ENCODE peak calls at places on chromosomes 13 and 19, in six cellular contexts. D, M, W, K, I and H are unnamed samples.

GRCh38 chr19:31408460-31409124 is 59.4 kb upstream of the TSHZ3 start:
- DNase-seq in D (no peak), M (peak; percentile 97), W (peak; percentile 64), K (no peak), I (peak; percentile 62), H (peak; percentile 98)

GRCh38 chr13:26707122-26708006 is 53.2 kb downstream of the GPR12 start:
- DNase-seq in D (peak; percentile 14), M (peak; percentile 68), W (peak; percentile 7), K (no peak), I (peak; percentile 10), H (peak; percentile 64)

GRCh38 chr19:6772028-6772865 is at the start of gene VAV1:
- DNase-seq in D (no peak), M (no peak), W (no peak), K (peak; percentile 83), I (no peak), H (no peak)

GRCh38 chr13:97231118-97231831 is 9.1 kb downstream of the MBNL2 start:
- DNase-seq in D (no peak), M (no peak), W (no peak), K (no peak), I (no peak), H (no peak)

GRCh38 chr13:77480071-77480470 is 55.4 kb upstream of the SCEL start:
- DNase-seq in D (no peak), M (peak; percentile 5), W (no peak), K (no peak), I (no peak), H (no peak)

GRCh38 chr13:78241278-78241919 is 322.8 kb upstream of the EDNRB start:
- DNase-seq in D (peak; percentile 0), M (peak; percentile 44), W (peak; percentile 2), K (peak; percentile 53), I (no peak), H (peak; percentile 26)

GRCh38 chr19:23222998-23223652 is 27.1 kb downstream of the ZNF724 start:
- DNase-seq in D (no peak), M (no peak), W (no peak), K (no peak), I (no peak), H (no peak)

GRCh38 chr19:18940791-18941627 is at the start of gene HOMER3:
- DNase-seq in D (peak; percentile 79), M (peak; percentile 67), W (no peak), K (peak; percentile 89), I (no peak), H (peak; percentile 43)

GRCh38 chr13:94765814-94766213 is 53.5 kb upstream of the SOX21 start:
- DNase-seq in D (no peak), M (no peak), W (no peak), K (no peak), I (no peak), H (no peak)

GRCh38 chr19:49533551-49534488 is 6.0 kb downstream of the RCN3 start:
- DNase-seq in D (peak; percentile 79), M (peak; percentile 61), W (no peak), K (peak; percentile 78), I (no peak), H (peak; percentile 23)

GRCh38 chr19:16376649-16377048 is 52.0 kb downstream of the KLF2 start:
- DNase-seq in D (peak; percentile 33), M (no peak), W (no peak), K (peak; percentile 31), I (no peak), H (no peak)

GRCh38 chr13:56586966-56587365 is 553.8 kb upstream of the PRR20A start:
- DNase-seq in D (no peak), M (no peak), W (no peak), K (no peak), I (no peak), H (no peak)

GRCh38 chr13:75180805-75181455 is 301.0 kb downstream of the TBC1D4 start:
- DNase-seq in D (no peak), M (peak; percentile 38), W (no peak), K (no peak), I (no peak), H (peak; percentile 28)

DNA sequence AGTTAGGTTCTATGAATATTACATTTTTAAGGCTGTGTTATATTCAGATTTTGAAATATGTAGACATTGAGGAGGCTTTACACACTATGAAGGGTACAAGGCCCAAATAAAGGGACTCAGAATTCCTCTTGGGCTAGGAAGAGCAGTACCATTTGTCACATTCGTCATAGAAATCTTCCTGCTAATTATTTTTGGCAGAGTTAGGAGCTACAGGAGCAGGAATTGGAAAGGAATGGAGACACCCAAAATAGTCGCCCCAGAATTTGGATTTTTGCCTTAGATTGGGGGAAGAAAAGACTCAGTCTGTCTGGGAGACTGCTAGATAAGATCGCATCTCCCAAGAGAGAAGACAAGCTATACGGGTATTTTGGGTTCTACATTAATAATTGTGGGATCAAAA is 176.4 kb upstream of the DACH1 start:
- DNase-seq in D (no peak), M (no peak), W (no peak), K (no peak), I (no peak), H (no peak)
- TF ChIP-seq CTCF in D (no peak), M (no peak), W (no peak), K (no peak), I (no peak), H (no peak)

GRCh38 chr19:50562329-50562728 is 5.9 kb downstream of the LRRC4B start:
- DNase-seq in D (no peak), M (no peak), W (no peak), K (no peak), I (no peak), H (no peak)

GRCh38 chr19:50562996-50563395 is 5.2 kb downstream of the LRRC4B start:
- DNase-seq in D (no peak), M (no peak), W (no peak), K (no peak), I (no peak), H (no peak)

GRCh38 chr19:50564229-50565105 is 3.8 kb downstream of the LRRC4B start:
- DNase-seq in D (no peak), M (no peak), W (no peak), K (no peak), I (no peak), H (no peak)

GRCh38 chr19:50565984-50566903 is 2.0 kb downstream of the LRRC4B start:
- DNase-seq in D (no peak), M (no peak), W (no peak), K (no peak), I (no peak), H (no peak)

GRCh38 chr19:50563597-50563996 is 4.6 kb downstream of the LRRC4B start:
- DNase-seq in D (no peak), M (no peak), W (no peak), K (no peak), I (no peak), H (no peak)
- H3K4me3 ChIP-seq in D (no peak overlapping the region), M (no peak overlapping the region), W (no peak overlapping the region), K (no peak overlapping the region), I (no peak overlapping the region), H (no peak overlapping the region)

GRCh38 chr13:31012285-31013024 is 80.0 kb downstream of the TEX26 start:
- DNase-seq in D (peak; percentile 10), M (peak; percentile 57), W (no peak), K (no peak), I (no peak), H (peak; percentile 53)
- TF ChIP-seq CTCF in D (peak; percentile 35), M (peak; percentile 54), W (peak; percentile 64), K (no peak), I (peak; percentile 59), H (peak; percentile 50)

DNA sequence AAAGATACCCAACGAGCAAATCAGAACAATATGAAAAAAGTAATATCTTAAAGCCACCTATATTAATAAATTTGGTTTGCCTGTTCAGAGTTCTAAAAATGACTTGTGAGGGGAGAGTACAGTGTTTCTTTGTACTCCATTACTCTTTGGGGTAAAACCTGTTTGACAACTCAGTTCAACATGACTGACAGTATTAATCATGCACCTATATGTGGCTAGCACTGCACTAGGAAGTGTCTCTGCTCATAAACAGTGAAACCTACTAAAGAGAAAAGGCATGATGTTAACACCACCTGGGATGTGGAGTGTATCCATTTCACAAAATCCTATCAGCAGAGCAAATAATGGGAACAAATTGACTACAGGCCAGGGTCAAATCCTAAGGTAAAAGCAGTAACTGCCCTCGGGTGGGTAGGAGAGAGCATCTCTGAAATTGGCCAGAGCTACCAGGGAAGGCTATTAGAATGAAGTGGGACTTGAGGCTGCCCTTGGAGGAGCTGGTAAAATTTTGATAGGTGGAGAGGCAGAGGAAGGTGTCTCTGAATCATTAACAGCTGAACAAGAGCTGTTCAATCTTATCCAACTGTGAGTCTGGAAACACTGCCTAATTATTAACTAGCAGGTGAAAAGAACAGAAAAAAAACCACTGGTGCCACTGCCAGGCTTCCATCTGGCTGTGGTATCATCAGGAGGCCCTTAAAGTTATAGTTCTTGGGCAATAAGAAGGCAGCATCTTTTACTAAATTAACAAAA is 365.1 kb downstream of the DNAJC15 start:
- DNase-seq in D (no peak), M (no peak), W (no peak), K (no peak), I (no peak), H (no peak)
- H3K4me3 ChIP-seq in D (no peak overlapping the region), M (no peak overlapping the region), W (no peak overlapping the region), K (no peak overlapping the region), I (no peak overlapping the region), H (no peak overlapping the region)